ENCODE peak calls at places on chromosomes 13 and 19, in eight cellular contexts. I, D, F, L, M, K, T and Y are unnamed samples.

GRCh38 chr19:51294977-51295375 is 16.5 kb upstream of the IGLON5 start:
- DNase-seq in I (no peak), D (no peak), F (no peak), L (no peak), M (no peak), K (no peak), T (no peak), Y (no peak)

GRCh38 chr13:97757807-97758206 is 195.7 kb upstream of the IPO5 start:
- DNase-seq in I (no peak), D (peak; percentile 34), F (no peak), L (no peak), M (no peak), K (no peak), T (no peak), Y (no peak)

GRCh38 chr13:49421391-49421790 is 22.5 kb downstream of the CAB39L start:
- DNase-seq in I (no peak), D (peak; percentile 23), F (peak; percentile 13), L (no peak), M (peak; percentile 12), K (no peak), T (peak; percentile 42), Y (no peak)

GRCh38 chr19:14383556-14383897 is 2.3 kb downstream of the ADGRE5 start:
- DNase-seq in I (no peak), D (no peak), F (no peak), L (no peak), M (peak; percentile 43), K (no peak), T (no peak), Y (no peak)

GRCh38 chr19:13097331-13098258 is 5.1 kb downstream of the LYL1 start:
- DNase-seq in I (no peak), D (no peak), F (no peak), L (no peak), M (no peak), K (no peak), T (peak; percentile 63), Y (no peak)

GRCh38 chr13:73273737-73274136 is 214.9 kb downstream of the KLF5 start:
- DNase-seq in I (no peak), D (no peak), F (no peak), L (no peak), M (no peak), K (no peak), T (no peak), Y (no peak)

GRCh38 chr13:36639610-36640009 is 34.2 kb upstream of the SERTM1 start:
- DNase-seq in I (no peak), D (no peak), F (no peak), L (no peak), M (no peak), K (no peak), T (no peak), Y (no peak)

GRCh38 chr13:94249512-94249911 is 230.0 kb downstream of the DCT start:
- DNase-seq in I (no peak), D (no peak), F (no peak), L (no peak), M (no peak), K (no peak), T (no peak), Y (no peak)

GRCh38 chr13:27242642-27243185 is 8.6 kb upstream of the RPL21 start:
- DNase-seq in I (no peak), D (no peak), F (no peak), L (no peak), M (no peak), K (no peak), T (no peak), Y (no peak)

GRCh38 chr13:38686635-38687245 is at the start of gene FREM2:
- DNase-seq in I (peak; percentile 31), D (peak; percentile 80), F (peak; percentile 92), L (peak; percentile 50), M (peak; percentile 33), K (peak; percentile 12), T (peak; percentile 64), Y (peak; percentile 38)

GRCh38 chr19:10095948-10096614 is 6.4 kb downstream of the ANGPTL6 start:
- DNase-seq in I (peak; percentile 84), D (peak; percentile 92), F (peak; percentile 89), L (peak; percentile 94), M (peak; percentile 93), K (peak; percentile 93), T (peak; percentile 94), Y (peak; percentile 68)
- TF ChIP-seq POLR2A in I (no peak), D (peak; percentile 86), F (no peak), L (peak; percentile 56), M (no peak), K (peak; percentile 92), T (peak; percentile 90), Y (no peak)

GRCh38 chr19:11905928-11906327 is 18.3 kb downstream of the ZNF69 start:
- DNase-seq in I (no peak), D (no peak), F (no peak), L (no peak), M (no peak), K (no peak), T (no peak), Y (no peak)
- H3K9me3 ChIP-seq in I (peaks cover 94% of the 10 kb centered on the region), D (peaks cover 80% of the 10 kb centered on the region), F (peaks cover 11% of the 10 kb centered on the region), L (peaks cover 77% of the 10 kb centered on the region), M (peaks cover 82% of the 10 kb centered on the region), K (peaks cover 49% of the 10 kb centered on the region), T (peaks cover 49% of the 10 kb centered on the region), Y (peaks cover 40% of the 10 kb centered on the region)

GRCh38 chr19:39125554-39126311 is at the start of gene PAK4:
- DNase-seq in I (peak; percentile 98), D (peak; percentile 99), F (peak; percentile 99), L (peak; percentile 98), M (peak; percentile 98), K (peak; percentile 99), T (peak; percentile 98), Y (peak; percentile 98)
- TF ChIP-seq POLR2A in I (peak; percentile 77), D (peak; percentile 77), F (no peak), L (peak; percentile 66), M (peak; percentile 80), K (peak; percentile 46), T (peak; percentile 65), Y (peak; percentile 30)

GRCh38 chr19:34936184-34936583 is 9.5 kb downstream of the ZNF30 start:
- DNase-seq in I (no peak), D (no peak), F (no peak), L (no peak), M (no peak), K (no peak), T (no peak), Y (no peak)
- H3K9me3 ChIP-seq in I (no peaks in the 10 kb centered on the region), D (no peaks in the 10 kb centered on the region), F (no peaks in the 10 kb centered on the region), L (no peaks in the 10 kb centered on the region), M (no peaks in the 10 kb centered on the region), K (no peaks in the 10 kb centered on the region), T (no peaks in the 10 kb centered on the region), Y (no peaks in the 10 kb centered on the region)

GRCh38 chr19:38373907-38374331 is 452 bp upstream of the PSMD8 start:
- DNase-seq in I (no peak), D (no peak), F (no peak), L (no peak), M (no peak), K (no peak), T (no peak), Y (no peak)

GRCh38 chr19:38376576-38376975 is 2.2 kb downstream of the PSMD8 start:
- DNase-seq in I (no peak), D (no peak), F (no peak), L (no peak), M (no peak), K (no peak), T (no peak), Y (peak; percentile 72)

GRCh38 chr19:38375098-38375493 is 725 bp downstream of the PSMD8 start:
- DNase-seq in I (no peak), D (no peak), F (no peak), L (no peak), M (no peak), K (no peak), T (no peak), Y (no peak)

GRCh38 chr19:38375748-38376147 is 1.4 kb downstream of the PSMD8 start:
- DNase-seq in I (no peak), D (no peak), F (no peak), L (no peak), M (no peak), K (no peak), T (no peak), Y (peak; percentile 85)

GRCh38 chr19:38374332-38375097 is at the start of gene PSMD8:
- DNase-seq in I (peak; percentile 99), D (peak; percentile 100), F (peak; percentile 100), L (peak; percentile 99), M (peak; percentile 99), K (peak; percentile 99), T (peak; percentile 99), Y (peak; percentile 100)
- TF ChIP-seq POLR2A in I (peak; percentile 87), D (peak; percentile 95), F (peak; percentile 41), L (peak; percentile 91), M (peak; percentile 95), K (peak; percentile 97), T (peak; percentile 94), Y (peak; percentile 99)

DNA sequence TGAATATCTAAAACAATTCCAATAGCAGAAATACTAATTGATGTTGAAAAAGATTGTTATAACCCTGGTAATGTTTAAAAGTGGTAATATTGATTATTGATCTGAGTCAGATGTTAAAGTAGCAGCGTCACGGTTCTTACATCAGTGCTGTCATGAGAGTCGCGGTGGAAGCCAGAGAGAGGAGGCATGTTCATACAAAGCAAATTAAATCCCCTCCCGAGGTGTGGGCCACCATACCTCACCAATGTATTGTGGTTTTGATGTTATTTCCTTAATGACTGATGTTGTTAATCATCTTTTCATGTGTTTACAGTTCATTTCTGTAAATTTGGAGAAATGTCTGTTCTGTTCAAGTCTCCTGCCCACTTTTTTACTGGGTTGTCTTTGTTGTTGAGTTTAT is 11.2 kb downstream of the ZNF317 start:
- DNase-seq in I (no peak), D (no peak), F (no peak), L (no peak), M (no peak), K (no peak), T (no peak), Y (no peak)
- H3K9me3 ChIP-seq in I (peaks cover 59% of the 10 kb centered on the region), D (peaks cover 4% of the 10 kb centered on the region), F (no peaks in the 10 kb centered on the region), L (peaks cover 21% of the 10 kb centered on the region), M (peaks cover 12% of the 10 kb centered on the region), K (no peaks in the 10 kb centered on the region), T (no peaks in the 10 kb centered on the region), Y (no peaks in the 10 kb centered on the region)

GRCh38 chr19:1609680-1610474 is 4.6 kb upstream of the UQCR11 start:
- DNase-seq in I (no peak), D (no peak), F (no peak), L (no peak), M (no peak), K (no peak), T (no peak), Y (no peak)

GRCh38 chr19:1610579-1610978 is 5.3 kb upstream of the UQCR11 start:
- DNase-seq in I (no peak), D (no peak), F (no peak), L (no peak), M (no peak), K (no peak), T (no peak), Y (no peak)

GRCh38 chr19:1606138-1606651 is 933 bp upstream of the UQCR11 start:
- DNase-seq in I (no peak), D (peak; percentile 23), F (no peak), L (no peak), M (no peak), K (no peak), T (no peak), Y (no peak)

GRCh38 chr19:1611353-1611752 is 6.1 kb upstream of the UQCR11 start:
- DNase-seq in I (no peak), D (no peak), F (no peak), L (no peak), M (no peak), K (no peak), T (no peak), Y (no peak)

GRCh38 chr19:1608414-1609391 is 3.4 kb upstream of the UQCR11 start:
- DNase-seq in I (no peak), D (no peak), F (peak; percentile 31), L (no peak), M (no peak), K (no peak), T (no peak), Y (no peak)
- TF ChIP-seq POLR2A in I (no peak), D (no peak), F (no peak), L (no peak), M (no peak), K (no peak), T (no peak), Y (no peak)

GRCh38 chr19:34688592-34688991 is 11.1 kb downstream of the ZNF302 start:
- DNase-seq in I (no peak), D (peak; percentile 18), F (no peak), L (no peak), M (no peak), K (no peak), T (no peak), Y (no peak)
- H3K9me3 ChIP-seq in I (peaks cover 35% of the 10 kb centered on the region), D (peaks cover 17% of the 10 kb centered on the region), F (no peaks in the 10 kb centered on the region), L (peaks cover 32% of the 10 kb centered on the region), M (peaks cover 37% of the 10 kb centered on the region), K (peaks cover 23% of the 10 kb centered on the region), T (peaks cover 10% of the 10 kb centered on the region), Y (no peaks in the 10 kb centered on the region)